ENCODE peak calls at places on chromosomes 7 and 10, in four cellular contexts. S, U, C and D are unnamed samples.
A peak's percentile ranks its signal among the peaks of the same experiment; 100 is the strongest.

GRCh38 chr7:16433568-16434122 is 12.3 kb upstream of the CRPPA start:
- DNase-seq in S (no peak), U (no peak), C (no peak), D (no peak)

GRCh38 chr10:17225823-17226222 is 2.2 kb upstream of the VIM start:
- DNase-seq in S (no peak), U (no peak), C (no peak), D (no peak)

GRCh38 chr10:29239569-29240472 is 49.0 kb upstream of the LYZL1 start:
- DNase-seq in S (peak; percentile 86), U (no peak), C (no peak), D (peak; percentile 75)

GRCh38 chr7:50393547-50394252 is 56.5 kb downstream of the FIGNL1 start:
- DNase-seq in S (no peak), U (no peak), C (no peak), D (no peak)

GRCh38 chr10:97991875-97992274 is 38.5 kb downstream of the CRTAC1 start:
- DNase-seq in S (peak; percentile 73), U (peak; percentile 17), C (peak; percentile 72), D (peak; percentile 60)

GRCh38 chr7:82816272-82816671 is 346.4 kb downstream of the PCLO start:
- DNase-seq in S (peak; percentile 57), U (no peak), C (no peak), D (no peak)

GRCh38 chr7:99032928-99033327 is 111.0 kb downstream of the SMURF1 start:
- DNase-seq in S (no peak), U (no peak), C (no peak), D (no peak)

GRCh38 chr7:154640266-154640865 is 362.6 kb downstream of the PAXIP1 start:
- DNase-seq in S (peak; percentile 61), U (no peak), C (peak; percentile 27), D (peak; percentile 45)

GRCh38 chr7:105828141-105828540 is 48.3 kb downstream of the ATXN7L1 start:
- DNase-seq in S (no peak), U (no peak), C (no peak), D (no peak)

GRCh38 chr7:32447218-32447617 is 43.0 kb downstream of the LSM5 start:
- DNase-seq in S (peak; percentile 75), U (no peak), C (no peak), D (no peak)

GRCh38 chr10:72688208-72688651 is 3.7 kb upstream of the MCU start:
- DNase-seq in S (peak; percentile 20), U (peak; percentile 95), C (no peak), D (no peak)

GRCh38 chr10:114590983-114591382 is 67.1 kb downstream of the ABLIM1 start:
- DNase-seq in S (no peak), U (no peak), C (no peak), D (no peak)

GRCh38 chr10:83764681-83765080 is 374.6 kb upstream of the GHITM start:
- DNase-seq in S (peak; percentile 1), U (no peak), C (no peak), D (no peak)

GRCh38 chr10:122565766-122566206 is 5.2 kb downstream of the DMBT1 start:
- DNase-seq in S (peak; percentile 71), U (peak; percentile 79), C (peak; percentile 79), D (peak; percentile 71)

GRCh38 chr10:12448729-12449391 is 99.5 kb downstream of the CAMK1D start:
- DNase-seq in S (no peak), U (peak; percentile 94), C (no peak), D (no peak)

GRCh38 chr7:20424475-20424874 is 93.8 kb downstream of the ITGB8 start:
- DNase-seq in S (no peak), U (no peak), C (no peak), D (no peak)

GRCh38 chr7:39714447-39715091 is 91.2 kb downstream of the RALA start:
- DNase-seq in S (no peak), U (no peak), C (no peak), D (no peak)

GRCh38 chr10:114261116-114261515 is 22.1 kb downstream of the VWA2 start:
- DNase-seq in S (no peak), U (peak; percentile 54), C (no peak), D (no peak)

GRCh38 chr7:64884913-64885370 is 18.1 kb upstream of the ZNF273 start:
- DNase-seq in S (no peak), U (no peak), C (no peak), D (peak; percentile 15)

GRCh38 chr7:32500922-32501341 is 5.6 kb downstream of the AVL9 start:
- DNase-seq in S (no peak), U (peak; percentile 62), C (no peak), D (no peak)

GRCh38 chr7:1705856-1706255 is 35.8 kb downstream of the ELFN1 start:
- DNase-seq in S (no peak), U (no peak), C (no peak), D (peak; percentile 14)

GRCh38 chr7:123994449-123994848 is 38.4 kb downstream of the TMEM229A start:
- DNase-seq in S (no peak), U (no peak), C (no peak), D (no peak)

GRCh38 chr7:37329940-37330339 is 118.7 kb downstream of the ELMO1 start:
- DNase-seq in S (no peak), U (no peak), C (no peak), D (no peak)

GRCh38 chr10:80506189-80506575 is 31.5 kb upstream of the SH2D4B start:
- DNase-seq in S (peak; percentile 97), U (peak; percentile 75), C (no peak), D (no peak)

GRCh38 chr7:17181482-17181881 is 117.0 kb upstream of the AHR start:
- DNase-seq in S (peak; percentile 39), U (no peak), C (no peak), D (no peak)

GRCh38 chr7:155869784-155870076 is 57.5 kb upstream of the SHH start:
- DNase-seq in S (no peak), U (no peak), C (no peak), D (peak; percentile 7)

GRCh38 chr7:114418117-114418516 is 3.5 kb downstream of the FOXP2 start:
- DNase-seq in S (no peak), U (no peak), C (no peak), D (no peak)

GRCh38 chr10:125982256-125982948 is 86.0 kb downstream of the FANK1 start:
- DNase-seq in S (peak; percentile 80), U (peak; percentile 74), C (peak; percentile 72), D (peak; percentile 51)

GRCh38 chr10:59172567-59172966 is 3.9 kb upstream of the PHYHIPL start:
- DNase-seq in S (no peak), U (no peak), C (no peak), D (no peak)

GRCh38 chr10:47061776-47062175 is 150.5 kb downstream of the PTPN20 start:
- DNase-seq in S (no peak), U (no peak), C (no peak), D (no peak)

GRCh38 chr7:65269150-65269856 is 104.4 kb upstream of the ZNF92 start:
- DNase-seq in S (peak; percentile 99), U (peak; percentile 58), C (peak; percentile 94), D (peak; percentile 96)

GRCh38 chr7:26321440-26321839 is 29.8 kb downstream of the SNX10 start:
- DNase-seq in S (no peak), U (no peak), C (no peak), D (no peak)

GRCh38 chr10:22553452-22553995 is 160.9 kb downstream of the PIP4K2A start:
- DNase-seq in S (no peak), U (no peak), C (no peak), D (no peak)

GRCh38 chr7:23276381-23276780 is 22.8 kb upstream of the MALSU1 start:
- DNase-seq in S (peak; percentile 80), U (no peak), C (no peak), D (peak; percentile 66)

GRCh38 chr7:29102554-29103151 is 43.7 kb downstream of the CPVL start:
- DNase-seq in S (peak; percentile 83), U (peak; percentile 47), C (no peak), D (peak; percentile 81)

GRCh38 chr10:103241262-103242011 is 4.2 kb upstream of the RPEL1 start:
- DNase-seq in S (peak; percentile 86), U (peak; percentile 50), C (no peak), D (peak; percentile 55)

GRCh38 chr10:124917168-124917938 is 24.6 kb upstream of the ZRANB1 start:
- DNase-seq in S (peak; percentile 70), U (peak; percentile 33), C (peak; percentile 27), D (peak; percentile 43)

GRCh38 chr7:55252386-55252785 is 112.8 kb upstream of the LANCL2 start:
- DNase-seq in S (no peak), U (no peak), C (no peak), D (no peak)

GRCh38 chr7:78006063-78006755 is 207.6 kb downstream of the PHTF2 start:
- DNase-seq in S (peak; percentile 73), U (no peak), C (no peak), D (peak; percentile 69)

DNA sequence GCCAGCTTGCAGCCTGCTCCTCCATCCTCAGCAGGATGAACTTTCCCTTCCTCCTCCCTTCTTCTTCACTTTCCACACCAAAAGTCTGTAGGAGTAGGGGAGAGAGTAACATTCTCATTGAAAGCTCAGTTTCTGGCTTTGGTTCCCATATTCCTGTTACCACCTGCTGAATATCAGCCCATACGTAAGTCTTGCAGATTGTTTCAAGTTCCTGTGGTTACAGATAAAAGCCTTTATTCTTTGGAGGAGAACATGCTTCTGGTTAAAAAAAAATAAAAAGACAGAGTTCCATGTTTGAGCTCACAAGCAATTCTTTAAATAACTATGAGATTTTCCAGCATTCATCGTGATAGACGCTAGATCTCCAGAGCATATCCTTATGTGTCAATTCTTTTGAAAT is 637.3 kb downstream of the SUGCT start:
- DNase-seq in S (no peak), U (no peak), C (no peak), D (no peak)
- H3K4ac ChIP-seq in S (no peak overlapping the region), U (no peak overlapping the region), C (no peak overlapping the region), D (no peak overlapping the region)

GRCh38 chr10:136465-136762 is 1.2 kb downstream of the ZMYND11 start:
- DNase-seq in S (no peak), U (no peak), C (no peak), D (no peak)
- H3K9ac ChIP-seq in S (peak overlapping the region; percentile 90), U (peak overlapping the region; percentile 98), C (peak overlapping the region; percentile 96), D (peak overlapping the region; percentile 49)

DNA sequence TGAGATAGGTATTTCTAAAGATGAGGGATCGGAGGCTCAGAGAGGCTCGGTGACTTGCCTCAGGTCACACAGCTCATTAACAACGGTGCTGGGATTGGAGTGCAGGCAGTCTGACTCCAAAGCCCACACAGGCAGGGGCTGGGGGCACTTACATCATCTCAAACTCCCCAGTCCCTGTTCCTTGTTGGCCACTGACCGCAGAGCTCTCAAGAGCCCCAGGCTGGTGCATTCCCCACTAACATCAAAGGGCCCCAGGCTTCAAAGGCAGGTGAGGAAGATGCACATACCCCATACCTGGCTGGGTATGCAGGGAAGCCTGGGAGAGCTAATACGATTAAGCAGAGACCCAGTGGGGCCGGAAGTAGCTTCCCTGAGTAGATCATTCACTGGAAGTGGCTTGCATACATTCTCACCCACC is 13.7 kb upstream of the NODAL start:
- DNase-seq in S (peak; percentile 99), U (no peak), C (no peak), D (peak; percentile 97)
- H3K4ac ChIP-seq in S (no peak overlapping the region), U (no peak overlapping the region), C (no peak overlapping the region), D (no peak overlapping the region)

GRCh38 chr10:70144372-70145110 is 2.0 kb downstream of the TYSND1 start:
- DNase-seq in S (no peak), U (no peak), C (no peak), D (no peak)
- H3K9ac ChIP-seq in S (peak overlapping the region; percentile 89), U (peak overlapping the region; percentile 40), C (no peak overlapping the region), D (no peak overlapping the region)